ENCODE peak calls at places on chromosomes 1 and 21, in ten cellular contexts. W is Calu3, M is endothelial cell, H is neural progenitor cell, P is A549, R is GM12878, B is psoas muscle, U is neural crest cell, S is spleen, Q is right lobe of liver. A is an unnamed sample.

GRCh38 chr1:11134352-11135266 is 34.9 kb upstream of the EXOSC10 start:
- DNase-seq in W (no peak), P (no peak), R (no peak), B (peak; percentile 58), S (no peak), H (no peak), U (no peak), M (no peak), Q (peak; percentile 92), A (peak; percentile 62)

GRCh38 chr1:234602334-234603220 is 7.4 kb downstream of the IRF2BP2 start:
- DNase-seq in W (peak; percentile 64), U (no peak), S (no peak), B (no peak), R (no peak), Q (no peak), P (peak; percentile 95), M (no peak), H (no peak), A (peak; percentile 93)

GRCh38 chr1:39933956-39934941 is 20.7 kb upstream of the MFSD2A start:
- DNase-seq in B (peak; percentile 90), W (peak; percentile 58), U (no peak), H (no peak), Q (peak; percentile 93), S (peak; percentile 78), M (no peak), P (peak; percentile 83), R (no peak), A (peak; percentile 99)

GRCh38 chr21:45421071-45421845 is 16.3 kb downstream of the COL18A1 start:
- DNase-seq in M (no peak), B (peak; percentile 39), W (peak; percentile 82), P (peak; percentile 33), U (no peak), R (no peak), Q (no peak), S (peak; percentile 67), H (no peak), A (no peak)

GRCh38 chr1:94962745-94963265 is 35.9 kb upstream of the CNN3 start:
- DNase-seq in R (peak; percentile 64), M (no peak), B (no peak), P (no peak), H (no peak), Q (peak; percentile 89), W (peak; percentile 17), S (no peak), U (no peak), A (no peak)

GRCh38 chr1:101820080-101820479 is 176.6 kb downstream of the OLFM3 start:
- DNase-seq in H (peak; percentile 72), Q (no peak), U (no peak), B (no peak), R (no peak), S (no peak), M (peak; percentile 17), W (no peak), P (peak; percentile 38), A (no peak)

GRCh38 chr1:118984990-118985608 is 3.0 kb downstream of the TBX15 start:
- DNase-seq in B (no peak), U (no peak), S (no peak), Q (no peak), P (no peak), M (no peak), R (no peak), H (peak; percentile 36), W (no peak), A (no peak)

GRCh38 chr1:109396971-109397370 is 747 bp downstream of the SORT1 start:
- DNase-seq in R (no peak), H (no peak), P (no peak), Q (no peak), S (no peak), M (peak; percentile 6), U (no peak), W (no peak), B (no peak), A (no peak)

GRCh38 chr1:25694591-25695007 is 78.0 kb downstream of the MAN1C1 start:
- DNase-seq in U (no peak), Q (no peak), R (no peak), H (no peak), S (no peak), B (no peak), P (no peak), M (no peak), W (no peak), A (no peak)
- TF ChIP-seq CTCF in U (no peak), Q (no peak), R (no peak), H (no peak), S (no peak), B (no peak), P (no peak), M (no peak), W (no peak), A (no peak)

GRCh38 chr1:54126271-54126815 is 26.5 kb downstream of the CDCP2 start:
- DNase-seq in M (no peak), H (no peak), Q (no peak), U (no peak), R (no peak), W (no peak), P (no peak), B (no peak), S (no peak), A (no peak)

GRCh38 chr1:54124472-54124871 is 28.3 kb downstream of the CDCP2 start:
- DNase-seq in P (no peak), R (no peak), H (no peak), U (no peak), B (no peak), S (peak; percentile 45), W (peak; percentile 40), Q (no peak), M (no peak), A (no peak)

GRCh38 chr1:54127594-54127993 is 25.2 kb downstream of the CDCP2 start:
- DNase-seq in R (no peak), B (no peak), M (no peak), U (no peak), P (no peak), H (no peak), W (no peak), S (peak; percentile 34), Q (no peak), A (no peak)

GRCh38 chr1:54124906-54125305 is 27.9 kb downstream of the CDCP2 start:
- DNase-seq in H (no peak), P (no peak), W (no peak), B (no peak), Q (no peak), U (no peak), S (peak; percentile 56), R (no peak), M (no peak), A (no peak)

GRCh38 chr1:54125671-54126070 is 27.1 kb downstream of the CDCP2 start:
- DNase-seq in S (peak; percentile 57), M (no peak), H (peak; percentile 49), U (no peak), W (peak; percentile 12), Q (peak; percentile 85), P (peak; percentile 29), B (peak; percentile 87), R (no peak), A (no peak)
- TF ChIP-seq CTCF in S (no peak), M (no peak), H (peak; percentile 35), U (peak; percentile 15), W (no peak), Q (peak; percentile 51), P (no peak), B (peak; percentile 49), R (no peak), A (peak; percentile 49)

GRCh38 chr1:241751524-241751923 is 96.5 kb upstream of the EXO1 start:
- DNase-seq in H (no peak), Q (no peak), P (no peak), M (no peak), B (no peak), W (no peak), S (no peak), R (no peak), U (no peak), A (no peak)

GRCh38 chr1:241749041-241749798 is 97.1 kb downstream of the WDR64 start:
- DNase-seq in U (no peak), W (no peak), Q (no peak), B (no peak), S (no peak), P (no peak), R (no peak), H (no peak), M (no peak), A (peak; percentile 14)

GRCh38 chr1:241749924-241750695 is 97.9 kb upstream of the EXO1 start:
- DNase-seq in M (no peak), Q (no peak), U (no peak), P (no peak), S (no peak), W (peak; percentile 30), H (no peak), B (no peak), R (no peak), A (peak; percentile 18)

GRCh38 chr1:241744591-241744990 is 92.5 kb downstream of the WDR64 start:
- DNase-seq in H (no peak), W (no peak), B (no peak), P (no peak), R (no peak), S (no peak), U (no peak), Q (no peak), M (no peak), A (no peak)

DNA sequence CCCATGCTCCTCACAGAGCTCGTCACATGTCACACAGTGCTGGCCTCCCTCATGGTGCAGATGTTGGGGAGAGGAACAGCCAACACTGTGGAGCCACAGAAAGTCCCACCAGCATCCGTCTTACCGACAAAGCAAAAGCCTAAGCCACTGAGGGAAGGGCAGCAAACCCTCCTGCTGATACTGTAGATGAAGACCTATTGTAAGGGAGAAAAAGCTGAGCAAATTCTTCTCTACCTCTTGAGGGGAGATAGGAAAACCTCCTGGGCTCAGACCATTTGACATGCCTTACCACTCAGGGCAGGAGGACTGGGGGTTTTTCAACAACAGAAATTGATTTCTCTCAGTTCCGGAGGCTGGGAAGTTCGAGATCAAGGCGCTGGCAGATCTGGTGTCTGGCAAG is 95.9 kb downstream of the WDR64 start:
- DNase-seq in H (peak; percentile 13), Q (no peak), U (no peak), P (no peak), M (no peak), S (no peak), W (no peak), R (no peak), B (no peak), A (no peak)
- TF ChIP-seq CTCF in H (no peak), Q (no peak), U (no peak), P (no peak), M (no peak), S (no peak), W (no peak), R (no peak), B (no peak), A (no peak)

GRCh38 chr21:43777953-43778352 is 1.8 kb upstream of the CSTB start:
- DNase-seq in R (no peak), B (no peak), M (no peak), Q (no peak), U (no peak), P (no peak), W (no peak), S (no peak), H (no peak), A (no peak)

GRCh38 chr21:43778469-43779335 is 2.6 kb upstream of the CSTB start:
- DNase-seq in B (no peak), Q (no peak), R (no peak), S (peak; percentile 68), P (no peak), H (no peak), W (peak; percentile 49), M (no peak), U (no peak), A (no peak)

GRCh38 chr21:43775190-43775589 is 918 bp downstream of the CSTB start:
- DNase-seq in W (no peak), M (no peak), U (no peak), B (peak; percentile 45), Q (no peak), H (no peak), S (no peak), R (no peak), P (no peak), A (no peak)

GRCh38 chr21:43774163-43774562 is 1.9 kb downstream of the CSTB start:
- DNase-seq in M (no peak), R (no peak), B (no peak), S (no peak), U (no peak), H (no peak), Q (no peak), P (no peak), W (no peak), A (no peak)

DNA sequence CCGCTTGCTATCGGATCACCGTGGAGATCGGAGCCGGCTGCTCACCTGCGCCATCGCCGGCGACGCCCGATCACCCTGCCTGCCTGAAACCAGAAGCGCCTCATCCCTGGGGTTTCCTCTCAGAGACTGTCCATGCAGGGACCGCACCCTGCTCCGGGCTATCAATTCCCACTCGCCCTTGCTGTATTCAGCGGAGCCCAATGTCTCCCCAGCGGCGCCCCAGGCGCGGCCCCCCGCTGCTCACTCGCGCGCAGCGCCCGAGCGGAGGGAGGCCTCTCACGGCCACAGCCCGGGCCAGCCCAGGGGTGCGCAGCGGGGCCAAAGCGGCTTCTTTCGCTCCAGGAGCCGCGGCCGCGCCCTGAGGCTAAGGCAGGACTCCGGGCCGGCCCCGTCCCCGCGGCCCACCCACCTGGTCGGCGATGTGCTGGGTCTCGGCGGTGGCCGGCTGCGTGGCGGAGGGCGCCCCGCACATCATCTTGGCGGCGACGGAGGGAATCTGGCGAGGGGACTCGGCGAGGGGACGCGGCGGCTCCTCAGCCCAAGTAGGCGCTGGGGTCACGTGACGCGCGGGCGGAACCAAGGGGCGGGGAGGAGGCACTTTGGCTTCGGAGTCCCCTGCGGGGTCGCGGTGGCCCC is at the start of gene CSTB:
- DNase-seq in U (peak; percentile 80), M (peak; percentile 68), R (no peak), H (peak; percentile 90), S (peak; percentile 96), Q (peak; percentile 92), P (peak; percentile 65), B (peak; percentile 93), W (peak; percentile 20), A (no peak)
- TF ChIP-seq CTCF in U (no peak), M (no peak), R (no peak), H (peak; percentile 7), S (no peak), Q (no peak), P (no peak), B (no peak), W (no peak), A (peak; percentile 16)

A was measured in foreskin keratinocyte.